ENCODE peak calls at places on chromosome 1, in nine cellular contexts. One of them, this sample, is unnamed.

GRCh38 chr1:67957026-67957425 is 93.4 kb downstream of the DIRAS3 start:
- DNase-seq in AG04449: no peak
- DNase-seq in sigmoid colon: no peak
- DNase-seq in mucosa of descending colon: no peak
- DNase-seq in adipocyte: peak
- DNase-seq in GM12865: no peak
- DNase-seq in DND-41: no peak
- DNase-seq in hepatocyte: peak
- DNase-seq in IMR-90: peak
- DNase-seq in this sample: no peak

GRCh38 chr1:44409741-44410140 is 4.7 kb downstream of the RNF220 start:
- DNase-seq in AG04449: no peak
- DNase-seq in sigmoid colon: no peak
- DNase-seq in mucosa of descending colon: no peak
- DNase-seq in adipocyte: no peak
- DNase-seq in GM12865: no peak
- DNase-seq in DND-41: no peak
- DNase-seq in hepatocyte: no peak
- DNase-seq in IMR-90: no peak
- DNase-seq in this sample: no peak

GRCh38 chr1:68116643-68117235 is 66.3 kb upstream of the DIRAS3 start:
- DNase-seq in AG04449: no peak
- DNase-seq in sigmoid colon: no peak
- DNase-seq in mucosa of descending colon: peak
- DNase-seq in adipocyte: peak
- DNase-seq in GM12865: peak
- DNase-seq in DND-41: peak
- DNase-seq in hepatocyte: peak
- DNase-seq in IMR-90: peak
- DNase-seq in this sample: no peak

GRCh38 chr1:44609768-44610526 is 64.3 kb downstream of the TMEM53 start:
- DNase-seq in AG04449: no peak
- DNase-seq in sigmoid colon: no peak
- DNase-seq in mucosa of descending colon: no peak
- DNase-seq in adipocyte: no peak
- DNase-seq in GM12865: no peak
- DNase-seq in DND-41: no peak
- DNase-seq in hepatocyte: no peak
- DNase-seq in IMR-90: no peak
- DNase-seq in this sample: no peak

GRCh38 chr1:35748326-35748725 is 21.5 kb downstream of the CLSPN start:
- DNase-seq in AG04449: no peak
- DNase-seq in sigmoid colon: no peak
- DNase-seq in mucosa of descending colon: no peak
- DNase-seq in adipocyte: no peak
- DNase-seq in GM12865: no peak
- DNase-seq in DND-41: no peak
- DNase-seq in hepatocyte: peak
- DNase-seq in IMR-90: no peak
- DNase-seq in this sample: no peak

GRCh38 chr1:24122776-24123175 is 10.8 kb upstream of the MYOM3 start:
- DNase-seq in AG04449: no peak
- DNase-seq in sigmoid colon: no peak
- DNase-seq in mucosa of descending colon: no peak
- DNase-seq in adipocyte: no peak
- DNase-seq in GM12865: no peak
- DNase-seq in DND-41: no peak
- DNase-seq in hepatocyte: no peak
- DNase-seq in IMR-90: no peak
- DNase-seq in this sample: no peak

GRCh38 chr1:75133754-75134655 is at the start of gene LHX8:
- DNase-seq in AG04449: no peak
- DNase-seq in sigmoid colon: no peak
- DNase-seq in mucosa of descending colon: no peak
- DNase-seq in adipocyte: peak
- DNase-seq in GM12865: peak
- DNase-seq in DND-41: no peak
- DNase-seq in hepatocyte: peak
- DNase-seq in IMR-90: no peak
- DNase-seq in this sample: no peak

GRCh38 chr1:160162936-160163335 is 11.5 kb downstream of the ATP1A4 start:
- DNase-seq in AG04449: no peak
- DNase-seq in sigmoid colon: no peak
- DNase-seq in mucosa of descending colon: no peak
- DNase-seq in adipocyte: no peak
- DNase-seq in GM12865: no peak
- DNase-seq in DND-41: no peak
- DNase-seq in hepatocyte: no peak
- DNase-seq in IMR-90: no peak
- DNase-seq in this sample: no peak

GRCh38 chr1:229810140-229810539 is 184.1 kb downstream of the URB2 start:
- DNase-seq in AG04449: no peak
- DNase-seq in sigmoid colon: no peak
- DNase-seq in mucosa of descending colon: no peak
- DNase-seq in adipocyte: no peak
- DNase-seq in GM12865: no peak
- DNase-seq in DND-41: no peak
- DNase-seq in hepatocyte: no peak
- DNase-seq in IMR-90: no peak
- DNase-seq in this sample: no peak

GRCh38 chr1:229812148-229812547 is 186.1 kb downstream of the URB2 start:
- DNase-seq in AG04449: no peak
- DNase-seq in sigmoid colon: no peak
- DNase-seq in mucosa of descending colon: no peak
- DNase-seq in adipocyte: no peak
- DNase-seq in GM12865: no peak
- DNase-seq in DND-41: no peak
- DNase-seq in hepatocyte: no peak
- DNase-seq in IMR-90: no peak
- DNase-seq in this sample: no peak

GRCh38 chr1:229803601-229804217 is 177.7 kb downstream of the URB2 start:
- DNase-seq in AG04449: no peak
- DNase-seq in sigmoid colon: no peak
- DNase-seq in mucosa of descending colon: peak
- DNase-seq in adipocyte: no peak
- DNase-seq in GM12865: no peak
- DNase-seq in DND-41: no peak
- DNase-seq in hepatocyte: peak
- DNase-seq in IMR-90: no peak
- DNase-seq in this sample: no peak

GRCh38 chr1:229812693-229813092 is 186.6 kb downstream of the URB2 start:
- DNase-seq in AG04449: no peak
- DNase-seq in sigmoid colon: no peak
- DNase-seq in mucosa of descending colon: no peak
- DNase-seq in adipocyte: no peak
- DNase-seq in GM12865: no peak
- DNase-seq in DND-41: no peak
- DNase-seq in hepatocyte: no peak
- DNase-seq in IMR-90: no peak
- DNase-seq in this sample: no peak

DNA sequence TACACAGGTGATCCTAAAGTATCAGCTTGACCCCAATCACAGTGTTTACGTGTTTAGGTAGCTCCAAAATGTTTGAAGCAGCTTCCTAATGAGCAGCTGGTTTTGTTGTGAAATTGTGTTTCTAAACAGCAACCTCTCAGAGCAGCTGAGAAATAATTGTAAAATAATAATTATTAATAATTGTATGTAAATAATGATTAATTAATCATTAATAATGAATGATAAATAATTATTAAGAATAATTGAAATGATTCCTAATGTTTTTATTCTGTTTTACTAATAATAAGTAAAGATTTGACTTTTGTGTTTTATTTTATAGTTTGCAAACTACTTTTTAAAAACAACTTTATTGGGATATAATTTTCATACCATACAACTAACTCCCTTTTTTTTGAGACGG is 182.2 kb downstream of the URB2 start:
- DNase-seq in AG04449: no peak
- DNase-seq in sigmoid colon: no peak
- DNase-seq in mucosa of descending colon: no peak
- DNase-seq in adipocyte: no peak
- DNase-seq in GM12865: no peak
- DNase-seq in DND-41: no peak
- DNase-seq in hepatocyte: no peak
- DNase-seq in IMR-90: no peak
- DNase-seq in this sample: no peak
- H3K4me3 ChIP-seq in AG04449: no peak
- H3K4me3 ChIP-seq in sigmoid colon: no peak
- H3K4me3 ChIP-seq in mucosa of descending colon: no peak
- H3K4me3 ChIP-seq in adipocyte: no peak
- H3K4me3 ChIP-seq in GM12865: no peak
- H3K4me3 ChIP-seq in DND-41: no peak
- H3K4me3 ChIP-seq in hepatocyte: no peak
- H3K4me3 ChIP-seq in IMR-90: no peak
- H3K4me3 ChIP-seq in this sample: no peak

DNA sequence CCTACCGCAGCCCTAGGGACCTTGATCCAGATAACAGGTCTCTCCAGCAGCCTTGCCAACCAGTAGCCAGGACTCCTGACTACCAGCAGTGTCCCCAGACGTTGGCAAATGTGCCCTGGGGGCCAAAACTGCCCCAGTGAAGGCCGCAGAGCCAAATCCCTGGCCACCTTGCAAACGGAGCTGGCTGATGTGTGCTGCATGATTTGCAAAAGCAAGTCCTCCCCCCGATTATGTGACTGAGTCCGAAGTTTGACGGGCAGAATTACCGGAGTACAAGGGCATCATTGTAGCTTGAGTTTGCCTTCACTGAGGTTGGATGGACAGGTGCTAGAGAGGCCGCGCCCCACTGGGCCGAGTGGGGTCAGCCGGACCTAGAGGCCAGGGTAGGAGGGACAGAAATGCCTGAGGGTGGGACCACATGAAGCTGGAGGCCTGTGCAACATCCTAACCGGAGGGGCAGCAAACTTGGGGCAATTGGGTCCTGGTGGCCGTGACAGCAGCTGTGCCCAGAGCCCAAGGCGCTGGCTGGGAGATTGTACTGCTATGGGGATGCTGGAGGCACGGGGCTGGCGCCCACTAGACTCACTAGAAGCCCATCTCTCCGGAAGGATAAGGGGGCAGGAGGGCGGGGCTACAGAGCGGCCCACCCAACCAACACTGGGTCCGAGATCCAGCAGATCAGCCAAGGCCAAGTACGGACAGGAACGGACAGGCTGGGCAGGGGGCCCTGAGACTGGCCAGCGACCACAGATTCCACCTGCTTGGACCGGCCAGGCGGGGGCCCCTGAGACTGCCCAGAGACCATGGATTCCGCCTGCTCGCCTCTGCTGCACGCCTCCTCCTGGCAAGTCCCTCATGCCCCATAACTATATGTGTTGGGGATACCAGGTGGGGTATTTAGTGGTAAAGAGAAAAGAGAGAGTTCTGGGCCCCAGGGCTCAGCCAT is 2.8 kb downstream of the ARHGEF16 start:
- DNase-seq in AG04449: no peak
- DNase-seq in sigmoid colon: no peak
- DNase-seq in mucosa of descending colon: no peak
- DNase-seq in adipocyte: no peak
- DNase-seq in GM12865: no peak
- DNase-seq in DND-41: no peak
- DNase-seq in hepatocyte: no peak
- DNase-seq in IMR-90: no peak
- DNase-seq in this sample: no peak
- H3K4me3 ChIP-seq in AG04449: no peak
- H3K4me3 ChIP-seq in sigmoid colon: no peak
- H3K4me3 ChIP-seq in mucosa of descending colon: no peak
- H3K4me3 ChIP-seq in adipocyte: no peak
- H3K4me3 ChIP-seq in GM12865: no peak
- H3K4me3 ChIP-seq in DND-41: no peak
- H3K4me3 ChIP-seq in hepatocyte: no peak
- H3K4me3 ChIP-seq in IMR-90: no peak
- H3K4me3 ChIP-seq in this sample: no peak

GRCh38 chr1:222023025-222023424 is 281.1 kb upstream of the DUSP10 start:
- DNase-seq in AG04449: no peak
- DNase-seq in sigmoid colon: no peak
- DNase-seq in mucosa of descending colon: no peak
- DNase-seq in adipocyte: no peak
- DNase-seq in GM12865: peak
- DNase-seq in DND-41: no peak
- DNase-seq in hepatocyte: no peak
- DNase-seq in IMR-90: no peak
- DNase-seq in this sample: no peak
- H3K4me3 ChIP-seq in AG04449: no peak
- H3K4me3 ChIP-seq in sigmoid colon: no peak
- H3K4me3 ChIP-seq in mucosa of descending colon: no peak
- H3K4me3 ChIP-seq in adipocyte: no peak
- H3K4me3 ChIP-seq in GM12865: no peak
- H3K4me3 ChIP-seq in DND-41: no peak
- H3K4me3 ChIP-seq in hepatocyte: no peak
- H3K4me3 ChIP-seq in IMR-90: no peak
- H3K4me3 ChIP-seq in this sample: no peak

DNA sequence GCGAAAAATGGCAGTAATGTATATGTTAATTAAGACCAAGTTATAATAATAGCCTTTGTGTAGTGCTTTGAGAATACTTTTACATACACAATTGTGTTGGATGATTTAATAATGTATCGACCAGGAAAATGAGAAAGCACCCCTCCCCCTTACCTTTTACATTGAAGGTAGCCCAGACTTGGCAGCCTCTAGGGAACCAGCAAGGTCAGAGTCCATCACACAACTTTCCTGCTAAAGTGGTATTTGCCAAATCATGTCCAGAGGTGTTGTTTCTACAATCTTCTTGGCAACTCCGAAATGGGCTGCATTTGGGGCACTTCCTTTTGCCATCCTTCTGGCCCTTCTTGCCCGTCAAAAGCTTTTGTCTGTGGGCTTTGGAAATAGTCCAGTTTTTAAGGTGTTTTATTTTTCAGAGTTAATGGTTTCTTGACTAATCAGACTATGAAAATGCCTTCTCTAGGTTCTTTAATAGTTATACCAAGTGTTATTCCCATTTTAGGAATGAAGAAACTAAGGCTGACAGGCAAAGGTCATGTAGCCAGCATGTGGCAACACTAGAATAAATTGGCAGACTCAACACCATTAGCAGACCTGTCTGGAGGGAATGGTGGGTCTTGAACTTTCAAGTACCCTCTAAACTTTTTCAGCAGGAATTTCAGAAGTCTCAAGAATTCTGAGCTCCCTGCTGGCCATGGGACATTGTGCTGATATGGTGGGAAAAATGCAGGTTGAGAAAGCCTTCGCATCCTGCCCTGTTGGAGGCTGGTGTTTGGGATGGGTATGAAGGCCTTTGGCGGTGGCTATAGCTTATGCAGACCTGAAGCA is 6.8 kb downstream of the ATP1A1 start:
- DNase-seq in AG04449: no peak
- DNase-seq in sigmoid colon: no peak
- DNase-seq in mucosa of descending colon: peak
- DNase-seq in adipocyte: no peak
- DNase-seq in GM12865: no peak
- DNase-seq in DND-41: no peak
- DNase-seq in hepatocyte: no peak
- DNase-seq in IMR-90: no peak
- DNase-seq in this sample: no peak
- H3K4me3 ChIP-seq in AG04449: no peak
- H3K4me3 ChIP-seq in sigmoid colon: no peak
- H3K4me3 ChIP-seq in mucosa of descending colon: no peak
- H3K4me3 ChIP-seq in adipocyte: peak
- H3K4me3 ChIP-seq in GM12865: peak
- H3K4me3 ChIP-seq in DND-41: no peak
- H3K4me3 ChIP-seq in hepatocyte: no peak
- H3K4me3 ChIP-seq in IMR-90: no peak
- H3K4me3 ChIP-seq in this sample: no peak

GRCh38 chr1:155081472-155082300 is 3.0 kb downstream of the EFNA3 start:
- DNase-seq in AG04449: no peak
- DNase-seq in sigmoid colon: peak
- DNase-seq in mucosa of descending colon: peak
- DNase-seq in adipocyte: no peak
- DNase-seq in GM12865: no peak
- DNase-seq in DND-41: no peak
- DNase-seq in hepatocyte: peak
- DNase-seq in IMR-90: no peak
- DNase-seq in this sample: no peak
- H3K4me3 ChIP-seq in AG04449: no peak
- H3K4me3 ChIP-seq in sigmoid colon: peak
- H3K4me3 ChIP-seq in mucosa of descending colon: no peak
- H3K4me3 ChIP-seq in adipocyte: peak
- H3K4me3 ChIP-seq in GM12865: no peak
- H3K4me3 ChIP-seq in DND-41: no peak
- H3K4me3 ChIP-seq in hepatocyte: peak
- H3K4me3 ChIP-seq in IMR-90: no peak
- H3K4me3 ChIP-seq in this sample: no peak

This sample was measured in skeletal muscle cell.